ENCODE peak calls at places on chromosome 4, in nine cellular contexts. T is NCI-H2029 treated with DMSO at 0.1 percent for 48 hours; Z is stimulated activated CD4-positive, alpha-beta T cell treated with anti-CD3 and anti-CD28 coated beads, Interleukin-4, amount 100 ng/mL, for 24 hours; E is ACHN; R is stimulated activated naive B cell treated with anti-CD40 and anti-IgM and Interleukin-4, amounts not matched to agents 10 μg/mL and 1 μg/mL and 100 μg/mL, for 72 hours; K is NCI-H2107; L is nephron progenitor cell; V is AG04450; G is fibroblast of the aortic adventitia. J is an unnamed sample.

GRCh38 chr4:77613267-77613666 is 7.6 kb downstream of the CXCL13 start:
- DNase-seq in Z (no peak), G (no peak), L (no peak), E (no peak), R (no peak), V (no peak), K (no peak), T (no peak), J (no peak)

GRCh38 chr4:176277162-176277904 is 8.3 kb upstream of the ASB5 start:
- DNase-seq in G (peak; percentile 76), T (peak; percentile 15), L (peak; percentile 51), V (peak; percentile 43), E (peak; percentile 75), R (no peak), K (peak; percentile 30), Z (peak; percentile 36), J (peak; percentile 34)

GRCh38 chr4:34178476-34178875 is 2065.8 kb downstream of the ARAP2 start:
- DNase-seq in G (no peak), R (no peak), T (no peak), K (no peak), Z (no peak), E (no peak), L (no peak), V (no peak), J (no peak)

GRCh38 chr4:123984881-123985280 is 588.3 kb downstream of the SPRY1 start:
- DNase-seq in Z (no peak), V (no peak), K (no peak), T (no peak), E (no peak), L (no peak), R (no peak), G (peak; percentile 52), J (no peak)

GRCh38 chr4:38313999-38314561 is 349.9 kb upstream of the KLF3 start:
- DNase-seq in V (no peak), R (no peak), T (no peak), Z (no peak), K (no peak), E (no peak), L (no peak), G (peak; percentile 65), J (no peak)

GRCh38 chr4:84971319-84971932 is 4.9 kb upstream of the WDFY3 start:
- DNase-seq in R (no peak), Z (no peak), G (peak; percentile 82), V (no peak), T (peak; percentile 57), K (no peak), E (peak; percentile 58), L (no peak), J (peak; percentile 29)

GRCh38 chr4:8399298-8399697 is 41.2 kb downstream of the ACOX3 start:
- DNase-seq in R (no peak), G (no peak), Z (no peak), T (no peak), V (no peak), L (no peak), K (no peak), E (no peak), J (no peak)

GRCh38 chr4:169628579-169628978 is 8.2 kb downstream of the CLCN3 start:
- DNase-seq in E (no peak), K (no peak), Z (no peak), L (no peak), G (no peak), T (no peak), V (no peak), R (no peak), J (no peak)

GRCh38 chr4:107034091-107034698 is 1.9 kb downstream of the DKK2 start:
- DNase-seq in V (no peak), K (no peak), T (no peak), R (no peak), E (no peak), G (peak; percentile 17), Z (no peak), L (peak; percentile 71), J (peak; percentile 8)

GRCh38 chr4:109332926-109333464 is 30.5 kb upstream of the COL25A1 start:
- DNase-seq in G (no peak), E (peak; percentile 13), K (no peak), Z (no peak), R (no peak), L (no peak), V (no peak), T (no peak), J (no peak)

GRCh38 chr4:169971456-169972015 is 54.7 kb downstream of the MFAP3L start:
- DNase-seq in E (no peak), T (no peak), K (no peak), Z (no peak), V (no peak), R (no peak), L (no peak), G (peak; percentile 25), J (no peak)

GRCh38 chr4:145315828-145316227 is 135.4 kb upstream of the OTUD4 start:
- DNase-seq in L (no peak), K (no peak), R (no peak), E (no peak), Z (no peak), T (no peak), G (peak; percentile 72), V (no peak), J (no peak)

GRCh38 chr4:138540056-138540800 is 298.1 kb upstream of the SLC7A11 start:
- DNase-seq in E (no peak), L (no peak), Z (no peak), T (no peak), G (peak; percentile 15), K (no peak), R (no peak), V (no peak), J (no peak)

GRCh38 chr4:74376888-74377483 is 12.0 kb downstream of the EREG start:
- DNase-seq in V (no peak), Z (no peak), E (peak; percentile 69), G (peak; percentile 83), R (no peak), T (peak; percentile 7), K (no peak), L (no peak), J (peak; percentile 41)

GRCh38 chr4:140153744-140154571 is at the start of gene MAML3:
- DNase-seq in R (peak; percentile 78), G (peak; percentile 95), K (peak; percentile 73), V (peak; percentile 91), E (peak; percentile 89), T (peak; percentile 74), L (peak; percentile 97), Z (peak; percentile 80), J (peak; percentile 54)

GRCh38 chr4:3335982-3336381 is 43.2 kb downstream of the RGS12 start:
- DNase-seq in E (no peak), K (no peak), V (no peak), Z (no peak), L (no peak), T (no peak), R (no peak), G (no peak), J (no peak)

GRCh38 chr4:173121044-173121685 is 47.4 kb upstream of the GALNT7 start:
- DNase-seq in K (no peak), E (no peak), V (no peak), Z (no peak), T (no peak), G (peak; percentile 47), L (no peak), R (no peak), J (peak; percentile 32)

GRCh38 chr4:75907956-75908355 is 5.7 kb upstream of the PPEF2 start:
- DNase-seq in L (no peak), R (no peak), G (no peak), T (no peak), E (no peak), V (no peak), K (no peak), Z (no peak), J (no peak)

GRCh38 chr4:102472441-102473013 is 28.6 kb upstream of the NFKB1 start:
- DNase-seq in V (no peak), G (no peak), T (no peak), L (no peak), K (no peak), R (no peak), E (no peak), Z (no peak), J (no peak)

GRCh38 chr4:36273276-36273675 is 8.1 kb upstream of the DTHD1 start:
- DNase-seq in T (no peak), Z (no peak), K (no peak), E (no peak), G (no peak), V (no peak), R (no peak), L (no peak), J (no peak)

GRCh38 chr4:26624042-26624441 is 40.2 kb downstream of the TBC1D19 start:
- DNase-seq in V (no peak), L (no peak), K (no peak), R (no peak), E (no peak), G (no peak), Z (no peak), T (no peak), J (no peak)

GRCh38 chr4:172998527-172999469 is 169.8 kb upstream of the GALNT7 start:
- DNase-seq in R (no peak), V (no peak), Z (no peak), E (no peak), L (no peak), K (no peak), T (peak; percentile 39), G (peak; percentile 91), J (no peak)

GRCh38 chr4:60655356-60655755 is 544.8 kb upstream of the ADGRL3 start:
- DNase-seq in V (no peak), T (no peak), G (peak; percentile 54), Z (no peak), L (no peak), K (no peak), R (no peak), E (no peak), J (no peak)

GRCh38 chr4:82090717-82091116 is 283.1 kb downstream of the HNRNPD start:
- DNase-seq in E (no peak), Z (no peak), K (no peak), V (no peak), R (no peak), L (no peak), T (no peak), G (no peak), J (no peak)

GRCh38 chr4:151807220-151807619 is 46.4 kb upstream of the GATB start:
- DNase-seq in E (no peak), R (no peak), T (no peak), Z (no peak), G (no peak), L (no peak), V (no peak), K (no peak), J (no peak)

GRCh38 chr4:168832746-168833575 is 177.1 kb downstream of the CBR4 start:
- DNase-seq in Z (no peak), T (no peak), V (no peak), L (peak; percentile 73), E (peak; percentile 21), G (peak; percentile 49), K (no peak), R (no peak), J (peak; percentile 25)

GRCh38 chr4:77445846-77446245 is 159.8 kb upstream of the CXCL13 start:
- DNase-seq in T (no peak), R (no peak), Z (no peak), E (no peak), V (no peak), G (no peak), L (no peak), K (no peak), J (no peak)